ENCODE peak calls at places on chromosomes 2 and 18, in eight cellular contexts. One of them, this sample, is unnamed.

GRCh38 chr18:12516049-12516677 is 108.4 kb downstream of the PRELID3A start:
- DNase-seq in Panc1: no peak
- DNase-seq in astrocyte: no peak
- DNase-seq in OCI-LY7: no peak
- DNase-seq in gastrocnemius medialis: no peak
- DNase-seq in uterus: no peak
- DNase-seq in lung: no peak
- DNase-seq in IMR-90: peak; percentile 21
- DNase-seq in this sample: no peak

GRCh38 chr2:220090050-220090449 is 462.6 kb downstream of the SLC4A3 start:
- DNase-seq in Panc1: no peak
- DNase-seq in astrocyte: no peak
- DNase-seq in OCI-LY7: no peak
- DNase-seq in gastrocnemius medialis: no peak
- DNase-seq in uterus: no peak
- DNase-seq in lung: no peak
- DNase-seq in IMR-90: no peak
- DNase-seq in this sample: peak; percentile 17

GRCh38 chr2:201915446-201915845 is 109.1 kb downstream of the CDK15 start:
- DNase-seq in Panc1: no peak
- DNase-seq in astrocyte: no peak
- DNase-seq in OCI-LY7: peak; percentile 24
- DNase-seq in gastrocnemius medialis: no peak
- DNase-seq in uterus: no peak
- DNase-seq in lung: no peak
- DNase-seq in IMR-90: no peak
- DNase-seq in this sample: no peak

GRCh38 chr2:26537826-26538475 is 60.0 kb upstream of the OTOF start:
- DNase-seq in Panc1: no peak
- DNase-seq in astrocyte: no peak
- DNase-seq in OCI-LY7: no peak
- DNase-seq in gastrocnemius medialis: peak; percentile 4
- DNase-seq in uterus: no peak
- DNase-seq in lung: no peak
- DNase-seq in IMR-90: no peak
- DNase-seq in this sample: no peak

GRCh38 chr2:68418855-68419254 is 48.2 kb downstream of the FBXO48 start:
- DNase-seq in Panc1: no peak
- DNase-seq in astrocyte: no peak
- DNase-seq in OCI-LY7: peak; percentile 71
- DNase-seq in gastrocnemius medialis: no peak
- DNase-seq in uterus: no peak
- DNase-seq in lung: no peak
- DNase-seq in IMR-90: no peak
- DNase-seq in this sample: no peak

GRCh38 chr2:206955253-206955652 is 15.9 kb downstream of the CPO start:
- DNase-seq in Panc1: no peak
- DNase-seq in astrocyte: no peak
- DNase-seq in OCI-LY7: no peak
- DNase-seq in gastrocnemius medialis: no peak
- DNase-seq in uterus: no peak
- DNase-seq in lung: no peak
- DNase-seq in IMR-90: no peak
- DNase-seq in this sample: no peak

GRCh38 chr18:73153271-73153670 is 285.5 kb upstream of the NETO1 start:
- DNase-seq in Panc1: no peak
- DNase-seq in astrocyte: peak; percentile 33
- DNase-seq in OCI-LY7: no peak
- DNase-seq in gastrocnemius medialis: no peak
- DNase-seq in uterus: no peak
- DNase-seq in lung: no peak
- DNase-seq in IMR-90: peak; percentile 3
- DNase-seq in this sample: peak; percentile 57

GRCh38 chr2:205741256-205741978 is 59.1 kb downstream of the NRP2 start:
- DNase-seq in Panc1: no peak
- DNase-seq in astrocyte: no peak
- DNase-seq in OCI-LY7: no peak
- DNase-seq in gastrocnemius medialis: no peak
- DNase-seq in uterus: no peak
- DNase-seq in lung: no peak
- DNase-seq in IMR-90: no peak
- DNase-seq in this sample: no peak

GRCh38 chr2:178811901-178812300 is 4.7 kb upstream of the TTN start:
- DNase-seq in Panc1: no peak
- DNase-seq in astrocyte: peak; percentile 68
- DNase-seq in OCI-LY7: no peak
- DNase-seq in gastrocnemius medialis: no peak
- DNase-seq in uterus: no peak
- DNase-seq in lung: no peak
- DNase-seq in IMR-90: no peak
- DNase-seq in this sample: no peak

GRCh38 chr18:34493099-34493544 is 217.0 kb upstream of the DTNA start:
- DNase-seq in Panc1: no peak
- DNase-seq in astrocyte: peak; percentile 82
- DNase-seq in OCI-LY7: no peak
- DNase-seq in gastrocnemius medialis: peak; percentile 85
- DNase-seq in uterus: peak; percentile 35
- DNase-seq in lung: peak; percentile 58
- DNase-seq in IMR-90: peak; percentile 58
- DNase-seq in this sample: peak; percentile 86

GRCh38 chr2:133523406-133523805 is 44.9 kb downstream of the NCKAP5 start:
- DNase-seq in Panc1: no peak
- DNase-seq in astrocyte: no peak
- DNase-seq in OCI-LY7: no peak
- DNase-seq in gastrocnemius medialis: no peak
- DNase-seq in uterus: no peak
- DNase-seq in lung: no peak
- DNase-seq in IMR-90: peak; percentile 70
- DNase-seq in this sample: no peak

GRCh38 chr2:170217778-170218251 is 39.9 kb downstream of the MYO3B start:
- DNase-seq in Panc1: no peak
- DNase-seq in astrocyte: peak; percentile 23
- DNase-seq in OCI-LY7: no peak
- DNase-seq in gastrocnemius medialis: no peak
- DNase-seq in uterus: no peak
- DNase-seq in lung: no peak
- DNase-seq in IMR-90: peak; percentile 87
- DNase-seq in this sample: no peak

GRCh38 chr2:59427980-59428379 is 1125.5 kb downstream of the BCL11A start:
- DNase-seq in Panc1: no peak
- DNase-seq in astrocyte: no peak
- DNase-seq in OCI-LY7: no peak
- DNase-seq in gastrocnemius medialis: no peak
- DNase-seq in uterus: no peak
- DNase-seq in lung: no peak
- DNase-seq in IMR-90: no peak
- DNase-seq in this sample: no peak

GRCh38 chr18:50008306-50008705 is 186.6 kb downstream of the MYO5B start:
- DNase-seq in Panc1: no peak
- DNase-seq in astrocyte: no peak
- DNase-seq in OCI-LY7: no peak
- DNase-seq in gastrocnemius medialis: no peak
- DNase-seq in uterus: no peak
- DNase-seq in lung: no peak
- DNase-seq in IMR-90: no peak
- DNase-seq in this sample: peak; percentile 37

GRCh38 chr2:167425113-167425512 is 536.8 kb downstream of the XIRP2 start:
- DNase-seq in Panc1: peak; percentile 7
- DNase-seq in astrocyte: no peak
- DNase-seq in OCI-LY7: no peak
- DNase-seq in gastrocnemius medialis: no peak
- DNase-seq in uterus: no peak
- DNase-seq in lung: no peak
- DNase-seq in IMR-90: no peak
- DNase-seq in this sample: no peak

GRCh38 chr2:122999258-122999657 is 1025.8 kb upstream of the CNTNAP5 start:
- DNase-seq in Panc1: no peak
- DNase-seq in astrocyte: no peak
- DNase-seq in OCI-LY7: no peak
- DNase-seq in gastrocnemius medialis: no peak
- DNase-seq in uterus: no peak
- DNase-seq in lung: no peak
- DNase-seq in IMR-90: no peak
- DNase-seq in this sample: no peak

GRCh38 chr2:102103284-102103683 is 39.3 kb upstream of the IL1R1 start:
- DNase-seq in Panc1: no peak
- DNase-seq in astrocyte: no peak
- DNase-seq in OCI-LY7: no peak
- DNase-seq in gastrocnemius medialis: no peak
- DNase-seq in uterus: no peak
- DNase-seq in lung: no peak
- DNase-seq in IMR-90: no peak
- DNase-seq in this sample: no peak

GRCh38 chr2:150234787-150235512 is 252.5 kb downstream of the RND3 start:
- DNase-seq in Panc1: no peak
- DNase-seq in astrocyte: peak; percentile 89
- DNase-seq in OCI-LY7: no peak
- DNase-seq in gastrocnemius medialis: no peak
- DNase-seq in uterus: no peak
- DNase-seq in lung: no peak
- DNase-seq in IMR-90: peak; percentile 93
- DNase-seq in this sample: peak; percentile 73

GRCh38 chr2:208466133-208466919 is 59.7 kb downstream of the PTH2R start:
- DNase-seq in Panc1: peak; percentile 22
- DNase-seq in astrocyte: no peak
- DNase-seq in OCI-LY7: peak; percentile 51
- DNase-seq in gastrocnemius medialis: no peak
- DNase-seq in uterus: no peak
- DNase-seq in lung: peak; percentile 30
- DNase-seq in IMR-90: peak; percentile 0
- DNase-seq in this sample: peak; percentile 38

GRCh38 chr18:31513189-31513907 is 15.4 kb downstream of the DSG2 start:
- DNase-seq in Panc1: no peak
- DNase-seq in astrocyte: peak; percentile 88
- DNase-seq in OCI-LY7: no peak
- DNase-seq in gastrocnemius medialis: no peak
- DNase-seq in uterus: no peak
- DNase-seq in lung: no peak
- DNase-seq in IMR-90: peak; percentile 48
- DNase-seq in this sample: peak; percentile 87

GRCh38 chr2:179686718-179687342 is 174.6 kb downstream of the ZNF385B start:
- DNase-seq in Panc1: no peak
- DNase-seq in astrocyte: no peak
- DNase-seq in OCI-LY7: no peak
- DNase-seq in gastrocnemius medialis: peak; percentile 35
- DNase-seq in uterus: no peak
- DNase-seq in lung: no peak
- DNase-seq in IMR-90: peak; percentile 44
- DNase-seq in this sample: no peak

GRCh38 chr2:176100547-176101140 is 1.0 kb downstream of the HOXD12 start:
- DNase-seq in Panc1: no peak
- DNase-seq in astrocyte: no peak
- DNase-seq in OCI-LY7: no peak
- DNase-seq in gastrocnemius medialis: no peak
- DNase-seq in uterus: no peak
- DNase-seq in lung: no peak
- DNase-seq in IMR-90: no peak
- DNase-seq in this sample: no peak
- H3K4me1 ChIP-seq in Panc1: peaks cover 18% of the 10 kb centered on the region
- H3K4me1 ChIP-seq in astrocyte: peaks cover 7% of the 10 kb centered on the region
- H3K4me1 ChIP-seq in OCI-LY7: peaks cover 14% of the 10 kb centered on the region
- H3K4me1 ChIP-seq in gastrocnemius medialis: peaks cover 24% of the 10 kb centered on the region
- H3K4me1 ChIP-seq in uterus: peaks cover 16% of the 10 kb centered on the region
- H3K4me1 ChIP-seq in lung: no peaks in the 10 kb centered on the region
- H3K4me1 ChIP-seq in IMR-90: peaks cover 3% of the 10 kb centered on the region
- H3K4me1 ChIP-seq in this sample: peaks cover 11% of the 10 kb centered on the region

GRCh38 chr18:75582940-75583339 is 155.4 kb upstream of the SMIM21 start:
- DNase-seq in Panc1: no peak
- DNase-seq in astrocyte: no peak
- DNase-seq in OCI-LY7: no peak
- DNase-seq in gastrocnemius medialis: no peak
- DNase-seq in uterus: no peak
- DNase-seq in lung: no peak
- DNase-seq in IMR-90: no peak
- DNase-seq in this sample: no peak

GRCh38 chr18:75581336-75582121 is 154.0 kb upstream of the SMIM21 start:
- DNase-seq in Panc1: no peak
- DNase-seq in astrocyte: peak; percentile 41
- DNase-seq in OCI-LY7: no peak
- DNase-seq in gastrocnemius medialis: no peak
- DNase-seq in uterus: no peak
- DNase-seq in lung: no peak
- DNase-seq in IMR-90: no peak
- DNase-seq in this sample: no peak

GRCh38 chr18:75582406-75582821 is 154.9 kb upstream of the SMIM21 start:
- DNase-seq in Panc1: no peak
- DNase-seq in astrocyte: peak; percentile 86
- DNase-seq in OCI-LY7: no peak
- DNase-seq in gastrocnemius medialis: no peak
- DNase-seq in uterus: no peak
- DNase-seq in lung: no peak
- DNase-seq in IMR-90: peak; percentile 76
- DNase-seq in this sample: no peak

GRCh38 chr18:75588412-75588811 is 160.9 kb upstream of the SMIM21 start:
- DNase-seq in Panc1: no peak
- DNase-seq in astrocyte: no peak
- DNase-seq in OCI-LY7: no peak
- DNase-seq in gastrocnemius medialis: no peak
- DNase-seq in uterus: no peak
- DNase-seq in lung: no peak
- DNase-seq in IMR-90: no peak
- DNase-seq in this sample: no peak

DNA sequence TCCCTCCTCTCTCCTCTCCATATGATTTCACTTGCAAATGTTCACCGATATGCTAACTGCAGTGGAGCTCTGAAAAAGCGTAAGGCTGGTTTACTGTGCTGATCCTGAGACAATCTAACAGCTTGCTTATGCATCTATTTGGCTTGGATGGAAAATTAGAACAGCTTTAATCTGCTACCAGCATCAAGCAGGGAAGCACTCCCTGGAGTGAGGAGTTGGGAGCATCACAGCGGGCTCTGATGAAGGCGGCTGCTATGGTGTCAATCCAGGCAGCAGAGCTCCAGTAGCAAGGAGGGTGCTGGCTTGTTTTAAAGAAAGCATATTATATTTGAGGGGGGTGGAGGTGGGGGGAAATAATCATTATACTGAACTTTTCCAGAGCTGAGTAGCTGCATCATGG is 159.1 kb upstream of the SMIM21 start:
- DNase-seq in Panc1: no peak
- DNase-seq in astrocyte: no peak
- DNase-seq in OCI-LY7: no peak
- DNase-seq in gastrocnemius medialis: no peak
- DNase-seq in uterus: no peak
- DNase-seq in lung: no peak
- DNase-seq in IMR-90: no peak
- DNase-seq in this sample: no peak
- H3K4me1 ChIP-seq in Panc1: no peaks in the 10 kb centered on the region
- H3K4me1 ChIP-seq in astrocyte: peaks cover 6% of the 10 kb centered on the region
- H3K4me1 ChIP-seq in OCI-LY7: no peaks in the 10 kb centered on the region
- H3K4me1 ChIP-seq in gastrocnemius medialis: no peaks in the 10 kb centered on the region
- H3K4me1 ChIP-seq in uterus: no peaks in the 10 kb centered on the region
- H3K4me1 ChIP-seq in lung: no peaks in the 10 kb centered on the region
- H3K4me1 ChIP-seq in IMR-90: peaks cover 8% of the 10 kb centered on the region
- H3K4me1 ChIP-seq in this sample: no peaks in the 10 kb centered on the region

GRCh38 chr2:69576895-69577294 is 66.6 kb downstream of the AAK1 start:
- DNase-seq in Panc1: no peak
- DNase-seq in astrocyte: no peak
- DNase-seq in OCI-LY7: no peak
- DNase-seq in gastrocnemius medialis: peak; percentile 64
- DNase-seq in uterus: no peak
- DNase-seq in lung: no peak
- DNase-seq in IMR-90: no peak
- DNase-seq in this sample: no peak
- H3K4me1 ChIP-seq in Panc1: peaks cover 14% of the 10 kb centered on the region
- H3K4me1 ChIP-seq in astrocyte: peaks cover 6% of the 10 kb centered on the region
- H3K4me1 ChIP-seq in OCI-LY7: no peaks in the 10 kb centered on the region
- H3K4me1 ChIP-seq in gastrocnemius medialis: peaks cover 69% of the 10 kb centered on the region
- H3K4me1 ChIP-seq in uterus: no peaks in the 10 kb centered on the region
- H3K4me1 ChIP-seq in lung: peaks cover 17% of the 10 kb centered on the region
- H3K4me1 ChIP-seq in IMR-90: peaks cover 19% of the 10 kb centered on the region
- H3K4me1 ChIP-seq in this sample: peaks cover 6% of the 10 kb centered on the region

GRCh38 chr2:94879314-94879981 is 8.2 kb downstream of the TEKT4 start:
- DNase-seq in Panc1: no peak
- DNase-seq in astrocyte: no peak
- DNase-seq in OCI-LY7: no peak
- DNase-seq in gastrocnemius medialis: no peak
- DNase-seq in uterus: no peak
- DNase-seq in lung: no peak
- DNase-seq in IMR-90: no peak
- DNase-seq in this sample: no peak
- H3K4me1 ChIP-seq in Panc1: no peaks in the 10 kb centered on the region
- H3K4me1 ChIP-seq in astrocyte: no peaks in the 10 kb centered on the region
- H3K4me1 ChIP-seq in OCI-LY7: no peaks in the 10 kb centered on the region
- H3K4me1 ChIP-seq in gastrocnemius medialis: no peaks in the 10 kb centered on the region
- H3K4me1 ChIP-seq in uterus: no peaks in the 10 kb centered on the region
- H3K4me1 ChIP-seq in lung: no peaks in the 10 kb centered on the region
- H3K4me1 ChIP-seq in IMR-90: no peaks in the 10 kb centered on the region
- H3K4me1 ChIP-seq in this sample: no peaks in the 10 kb centered on the region

This sample was measured in mammary epithelial cell.